ENCODE peak calls at places on chromosomes 6 and 20, in five cellular contexts. Z, S, C, H and Q are unnamed samples. For H3K4me1 and H3K36me3, the result is how much of the 10 kb centered on the place peaks cover.

GRCh38 chr6:157759028-157759427 is 64.0 kb upstream of the SNX9 start:
- DNase-seq in Z (no peak), S (no peak), C (no peak), H (no peak), Q (no peak)

GRCh38 chr6:79949235-79949634 is 1.9 kb upstream of the ELOVL4 start:
- DNase-seq in Z (no peak), S (peak), C (peak), H (peak), Q (peak)

GRCh38 chr20:33099842-33100538 is 20.5 kb downstream of the BPIFB4 start:
- DNase-seq in Z (no peak), S (no peak), C (no peak), H (no peak), Q (no peak)

GRCh38 chr6:111609827-111610526 is 4.3 kb upstream of the TRAF3IP2 start:
- DNase-seq in Z (no peak), S (no peak), C (no peak), H (no peak), Q (no peak)

GRCh38 chr6:149024361-149024760 is 277.5 kb downstream of the UST start:
- DNase-seq in Z (no peak), S (no peak), C (no peak), H (no peak), Q (no peak)

GRCh38 chr6:32045811-32046449 is 7.7 kb downstream of the CYP21A2 start:
- DNase-seq in Z (no peak), S (no peak), C (no peak), H (peak), Q (no peak)

GRCh38 chr6:112298816-112299281 is 44.5 kb upstream of the LAMA4 start:
- DNase-seq in Z (no peak), S (no peak), C (no peak), H (no peak), Q (no peak)

GRCh38 chr6:95517004-95517403 is 60.3 kb upstream of the MANEA start:
- DNase-seq in Z (no peak), S (no peak), C (no peak), H (no peak), Q (no peak)

GRCh38 chr6:170208171-170208601 is 82.7 kb downstream of the DLL1 start:
- DNase-seq in Z (no peak), S (no peak), C (no peak), H (peak), Q (no peak)

GRCh38 chr6:12288844-12289654 is 1.1 kb upstream of the EDN1 start:
- DNase-seq in Z (peak), S (peak), C (peak), H (peak), Q (peak)

GRCh38 chr6:110615723-110616122 is 139.3 kb upstream of the SLC22A16 start:
- DNase-seq in Z (no peak), S (no peak), C (no peak), H (no peak), Q (no peak)

GRCh38 chr6:71190809-71191208 is 97.8 kb upstream of the OGFRL1 start:
- DNase-seq in Z (no peak), S (peak), C (no peak), H (no peak), Q (no peak)

GRCh38 chr6:161584051-161584450 is 310.2 kb upstream of the AGPAT4 start:
- DNase-seq in Z (no peak), S (no peak), C (no peak), H (no peak), Q (no peak)

GRCh38 chr6:28884423-28885148 is 39.2 kb downstream of the TRIM27 start:
- DNase-seq in Z (no peak), S (peak), C (no peak), H (no peak), Q (peak)

GRCh38 chr6:97978855-97979271 is 695.8 kb upstream of the MMS22L start:
- DNase-seq in Z (no peak), S (no peak), C (no peak), H (no peak), Q (no peak)

GRCh38 chr6:161403717-161404116 is 129.9 kb upstream of the AGPAT4 start:
- DNase-seq in Z (no peak), S (no peak), C (no peak), H (no peak), Q (no peak)

GRCh38 chr6:74091133-74091793 is 395.3 kb downstream of the CD109 start:
- DNase-seq in Z (no peak), S (no peak), C (peak), H (no peak), Q (peak)

GRCh38 chr6:110822248-110822647 is 7.0 kb upstream of the CDK19 start:
- DNase-seq in Z (no peak), S (no peak), C (no peak), H (peak), Q (no peak)

DNA sequence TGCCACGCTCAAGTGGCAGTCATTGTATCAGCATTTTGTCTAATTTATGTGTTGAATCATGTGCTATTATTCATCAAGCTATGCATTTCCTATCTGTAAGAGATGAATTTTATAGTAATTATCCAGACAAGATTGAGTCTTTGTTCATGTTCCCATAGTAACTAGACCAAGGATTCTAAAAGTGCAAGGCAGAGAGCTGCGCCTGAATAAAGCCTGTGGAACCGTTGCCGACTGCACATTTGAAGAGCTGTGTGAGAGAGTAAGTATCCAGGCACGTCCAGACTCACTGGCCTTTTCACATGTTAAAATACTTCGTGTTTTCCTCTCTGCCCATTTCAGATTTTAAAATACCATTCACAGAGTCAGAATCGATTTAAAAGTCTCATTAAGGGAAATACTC is 83.7 kb upstream of the FOXO3 start:
- DNase-seq in Z (no peak), S (no peak), C (no peak), H (no peak), Q (no peak)
- H3K4me3 ChIP-seq in Z (no peak), S (no peak), C (no peak), H (no peak), Q (no peak)

GRCh38 chr6:53348436-53349208 is at the start of gene ELOVL5:
- DNase-seq in Z (peak), S (peak), C (peak), H (peak), Q (peak)

GRCh38 chr6:53347921-53348435 is 772 bp downstream of the ELOVL5 start:
- DNase-seq in Z (no peak), S (peak), C (peak), H (no peak), Q (peak)

GRCh38 chr6:53347250-53347920 is 1.4 kb downstream of the ELOVL5 start:
- DNase-seq in Z (no peak), S (peak), C (peak), H (no peak), Q (peak)

GRCh38 chr6:53352360-53352759 is 3.6 kb upstream of the ELOVL5 start:
- DNase-seq in Z (no peak), S (no peak), C (no peak), H (no peak), Q (no peak)

GRCh38 chr6:53349209-53349693 is 501 bp upstream of the ELOVL5 start:
- DNase-seq in Z (no peak), S (no peak), C (no peak), H (no peak), Q (no peak)
- H3K4me1 ChIP-seq in Z (under half), S (under half), C (under half), H (under half), Q (under half)

GRCh38 chr20:427849-428657 is 20.0 kb downstream of the RBCK1 start:
- DNase-seq in Z (no peak), S (no peak), C (no peak), H (no peak), Q (no peak)

GRCh38 chr20:430091-430999 is 22.2 kb downstream of the RBCK1 start:
- DNase-seq in Z (no peak), S (no peak), C (no peak), H (no peak), Q (no peak)

GRCh38 chr20:428658-429200 is 20.6 kb downstream of the RBCK1 start:
- DNase-seq in Z (no peak), S (no peak), C (no peak), H (no peak), Q (no peak)

GRCh38 chr20:426564-426963 is 18.5 kb downstream of the RBCK1 start:
- DNase-seq in Z (no peak), S (no peak), C (no peak), H (no peak), Q (no peak)

DNA sequence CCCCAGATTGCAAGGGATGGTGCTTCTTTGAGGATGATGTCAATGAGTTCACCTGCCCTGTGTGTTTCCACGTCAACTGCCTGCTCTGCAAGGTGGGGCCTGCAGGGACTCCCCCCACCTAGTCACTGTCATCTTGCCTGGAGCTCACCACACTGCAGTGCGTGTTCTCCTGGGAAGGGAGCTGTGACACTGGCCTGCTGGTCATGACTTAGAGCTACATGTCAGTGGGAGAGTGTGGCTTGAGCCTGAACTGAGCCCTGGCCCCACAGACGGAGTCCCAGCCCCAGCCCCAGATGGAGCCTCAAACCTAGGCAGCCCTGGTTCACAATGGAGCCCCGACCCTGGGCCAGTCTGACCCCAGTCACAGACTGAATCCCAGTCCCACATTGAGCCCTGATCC is 19.3 kb downstream of the RBCK1 start:
- DNase-seq in Z (no peak), S (no peak), C (no peak), H (no peak), Q (no peak)
- H3K36me3 ChIP-seq in Z (under half), S (under half), C (half or more), H (under half), Q (under half)

GRCh38 chr6:159221486-159222170 is 52.4 kb downstream of the FNDC1 start:
- DNase-seq in Z (no peak), S (no peak), C (no peak), H (no peak), Q (no peak)

GRCh38 chr6:159214281-159214680 is 45.1 kb downstream of the FNDC1 start:
- DNase-seq in Z (no peak), S (no peak), C (no peak), H (no peak), Q (no peak)

GRCh38 chr6:159217595-159218275 is 48.5 kb downstream of the FNDC1 start:
- DNase-seq in Z (peak), S (no peak), C (no peak), H (no peak), Q (no peak)

DNA sequence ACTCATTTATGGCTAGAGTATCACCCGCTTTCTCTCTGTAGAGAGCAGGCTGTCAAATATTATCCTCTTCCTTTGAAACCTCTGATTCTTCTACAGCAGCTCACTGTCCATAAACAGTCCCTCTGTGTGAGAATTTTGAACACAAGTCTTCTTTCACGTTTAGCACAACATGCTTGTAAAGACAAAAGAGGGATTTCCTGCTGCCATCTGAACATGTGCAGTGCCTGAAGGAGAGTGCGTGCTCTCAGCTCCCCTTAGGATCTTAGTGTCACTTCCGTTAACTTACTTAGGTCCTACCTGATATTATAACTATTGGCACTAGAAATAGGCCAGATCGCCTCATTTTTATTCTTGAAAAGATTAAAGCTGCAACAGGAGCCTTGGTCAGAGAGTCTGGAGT is 50.9 kb downstream of the FNDC1 start:
- DNase-seq in Z (no peak), S (no peak), C (no peak), H (no peak), Q (no peak)
- H3K4me3 ChIP-seq in Z (no peak), S (no peak), C (no peak), H (no peak), Q (no peak)

GRCh38 chr6:123226398-123226797 is 230.4 kb downstream of the CLVS2 start:
- DNase-seq in Z (no peak), S (no peak), C (no peak), H (no peak), Q (no peak)

GRCh38 chr6:123223461-123223860 is 227.4 kb downstream of the CLVS2 start:
- DNase-seq in Z (no peak), S (no peak), C (no peak), H (no peak), Q (no peak)

GRCh38 chr6:123224077-123224476 is 228.0 kb downstream of the CLVS2 start:
- DNase-seq in Z (no peak), S (no peak), C (no peak), H (no peak), Q (no peak)
- H3K4me1 ChIP-seq in Z (under half), S (under half), C (under half), H (under half), Q (under half)

GRCh38 chr6:37452522-37452921 is 19.5 kb downstream of the CMTR1 start:
- DNase-seq in Z (no peak), S (no peak), C (no peak), H (no peak), Q (no peak)
- H3K36me3 ChIP-seq in Z (under half), S (half or more), C (half or more), H (under half), Q (under half)

DNA sequence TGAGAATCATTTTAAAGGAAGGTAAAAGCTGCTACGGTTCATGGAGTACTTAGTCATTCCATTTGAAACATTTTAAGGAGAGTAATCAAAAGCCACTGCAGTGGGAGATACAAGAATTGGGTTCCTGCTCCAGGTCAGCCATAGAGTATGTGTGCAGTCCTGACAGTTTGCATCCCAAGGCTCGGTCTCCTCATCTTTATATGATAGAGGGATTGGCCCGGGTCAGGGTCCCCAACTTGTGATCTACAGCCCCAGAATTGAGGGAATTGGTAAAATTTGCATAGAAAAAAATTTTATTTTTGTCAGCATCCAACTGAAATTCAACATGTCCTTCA is 147.4 kb upstream of the PRND start:
- DNase-seq in Z (no peak), S (no peak), C (no peak), H (no peak), Q (no peak)
- H3K4me3 ChIP-seq in Z (no peak), S (no peak), C (no peak), H (no peak), Q (no peak)

GRCh38 chr6:44003345-44004061 is 123.7 kb downstream of the MRPL14 start:
- DNase-seq in Z (no peak), S (no peak), C (no peak), H (no peak), Q (peak)

GRCh38 chr6:44006123-44006871 is 121.0 kb downstream of the MRPL14 start:
- DNase-seq in Z (no peak), S (no peak), C (no peak), H (no peak), Q (no peak)

GRCh38 chr6:44004136-44004535 is 123.1 kb downstream of the MRPL14 start:
- DNase-seq in Z (no peak), S (no peak), C (no peak), H (no peak), Q (no peak)

GRCh38 chr6:44005507-44005903 is 121.7 kb downstream of the MRPL14 start:
- DNase-seq in Z (no peak), S (no peak), C (no peak), H (no peak), Q (no peak)

DNA sequence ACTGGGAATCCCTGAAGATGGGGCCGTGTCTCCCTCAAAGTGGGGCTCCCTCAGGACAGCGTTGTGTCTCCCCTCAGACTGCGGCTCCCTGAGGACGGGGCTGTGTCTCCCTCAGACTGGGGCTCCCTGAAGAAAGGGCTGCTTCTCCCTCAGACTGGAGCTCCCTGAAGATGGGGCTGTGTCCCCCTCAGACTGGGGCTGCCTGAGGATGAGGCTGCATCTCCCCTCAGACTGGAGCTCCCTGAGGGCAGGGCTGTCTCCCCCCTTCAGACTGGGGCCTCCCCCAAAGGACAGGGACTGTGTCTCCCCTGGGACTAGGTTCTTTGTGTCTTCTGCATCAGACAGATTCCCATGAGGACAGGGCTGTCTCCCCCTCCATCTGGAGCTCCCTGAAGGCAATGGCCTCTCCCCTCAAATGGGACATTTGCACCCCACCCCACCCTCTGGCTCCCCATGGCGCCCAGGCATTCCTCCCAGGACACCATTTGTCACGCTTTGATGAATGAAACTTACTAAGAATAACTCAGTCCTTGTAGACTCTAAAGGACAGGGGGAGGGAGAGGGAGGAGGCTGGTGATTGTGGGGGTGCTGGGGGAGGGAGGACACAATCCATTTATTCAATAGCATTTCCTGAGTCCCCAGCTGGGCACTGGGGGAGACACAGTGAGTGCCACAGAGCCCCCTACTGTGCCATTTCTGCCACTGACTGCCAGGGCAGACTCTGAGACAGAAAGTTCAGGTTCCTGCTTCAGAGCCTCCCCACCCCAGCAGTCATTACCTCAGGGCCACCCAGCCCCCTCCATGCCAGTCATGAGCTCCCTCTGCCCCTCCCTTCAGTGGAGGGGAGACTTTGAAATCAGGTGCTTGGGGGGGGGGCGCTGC is 122.4 kb downstream of the MRPL14 start:
- DNase-seq in Z (no peak), S (no peak), C (no peak), H (no peak), Q (no peak)
- H3K4me1 ChIP-seq in Z (under half), S (under half), C (under half), H (under half), Q (under half)

GRCh38 chr6:155252581-155252980 is 11.2 kb upstream of the CLDN20 start:
- DNase-seq in Z (no peak), S (no peak), C (no peak), H (no peak), Q (no peak)

GRCh38 chr6:155247618-155248017 is 16.2 kb upstream of the CLDN20 start:
- DNase-seq in Z (no peak), S (no peak), C (no peak), H (no peak), Q (no peak)

GRCh38 chr6:155253337-155253736 is 10.5 kb upstream of the CLDN20 start:
- DNase-seq in Z (no peak), S (no peak), C (no peak), H (no peak), Q (no peak)

GRCh38 chr6:155248021-155249001 is 15.5 kb upstream of the CLDN20 start:
- DNase-seq in Z (no peak), S (peak), C (peak), H (peak), Q (no peak)

GRCh38 chr6:155250701-155251381 is 13.0 kb upstream of the CLDN20 start:
- DNase-seq in Z (no peak), S (no peak), C (no peak), H (no peak), Q (no peak)
- H3K36me3 ChIP-seq in Z (half or more), S (under half), C (half or more), H (under half), Q (under half)

DNA sequence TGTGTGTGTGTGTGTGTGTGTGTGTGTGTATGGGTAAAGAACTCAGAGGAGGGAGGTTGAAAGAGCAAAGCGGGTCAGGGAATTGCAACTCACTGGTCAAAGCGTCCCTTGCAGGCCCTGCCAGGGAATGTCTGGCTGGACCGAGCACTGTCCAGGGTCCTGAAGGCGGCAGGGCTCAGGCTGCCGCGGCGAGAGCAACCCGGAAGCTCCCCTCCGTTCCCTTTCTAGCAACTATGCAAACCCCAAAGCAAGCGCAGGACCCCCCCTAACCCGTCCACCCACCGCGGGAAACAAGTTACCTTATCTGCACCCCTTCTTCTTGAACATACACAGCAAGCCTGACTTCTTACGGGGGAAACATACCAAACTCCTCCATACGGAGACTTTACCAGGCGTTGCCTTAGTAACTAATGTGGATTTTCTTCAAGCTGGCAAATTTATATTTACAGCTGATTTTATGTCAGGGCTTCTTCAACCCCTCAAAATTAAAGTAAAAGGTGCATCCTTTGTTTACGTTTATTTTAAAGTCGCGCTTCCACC is 542 bp upstream of the GRM1 start:
- DNase-seq in Z (no peak), S (peak), C (peak), H (peak), Q (no peak)
- H3K4me3 ChIP-seq in Z (peak), S (no peak), C (peak), H (no peak), Q (no peak)